ENCODE peak calls at places on chromosomes 16 and 17, in four cellular contexts. E is esophagus squamous epithelium, Q is fibroblast of lung, L is thoracic aorta. M is an unnamed sample.

GRCh38 chr16:14007460-14007859 is 63.7 kb upstream of the MRTFB start:
- DNase-seq in Q (peak; percentile 79), L (no peak), E (no peak), M (no peak)

GRCh38 chr16:22642689-22643088 is 132.0 kb downstream of the NPIPB5 start:
- DNase-seq in Q (no peak), E (no peak), L (no peak), M (no peak)

GRCh38 chr17:64443086-64443760 is 5.7 kb upstream of the MILR1 start:
- DNase-seq in L (no peak), E (no peak), Q (no peak), M (no peak)

GRCh38 chr16:31869511-31870201 is 4.0 kb upstream of the ZNF267 start:
- DNase-seq in Q (peak; percentile 80), L (no peak), E (no peak), M (no peak)

GRCh38 chr16:83552193-83552592 is 255.6 kb upstream of the HSBP1 start:
- DNase-seq in Q (peak; percentile 62), L (no peak), E (no peak), M (no peak)

GRCh38 chr16:12800751-12801308 is 2.9 kb downstream of the CPPED1 start:
- DNase-seq in E (no peak), Q (no peak), L (no peak), M (no peak)

GRCh38 chr17:59037960-59038359 is 68.7 kb downstream of the TRIM37 start:
- DNase-seq in E (no peak), Q (no peak), L (no peak), M (no peak)

GRCh38 chr16:78553268-78554044 is 454.0 kb downstream of the WWOX start:
- DNase-seq in L (no peak), E (no peak), Q (no peak), M (no peak)

GRCh38 chr17:77433385-77434135 is 292.8 kb downstream of the SEC14L1 start:
- DNase-seq in L (no peak), Q (peak; percentile 61), E (no peak), M (no peak)

GRCh38 chr16:35908152-35908551 is 2448.7 kb downstream of the TP53TG3F start:
- DNase-seq in L (no peak), E (no peak), Q (no peak), M (peak; percentile 37)

GRCh38 chr17:28720247-28720996 is 637 bp downstream of the RPL23A start:
- DNase-seq in L (no peak), Q (no peak), E (no peak), M (no peak)

GRCh38 chr16:15631730-15632409 is 11.1 kb downstream of the MARF1 start:
- DNase-seq in L (no peak), Q (no peak), E (no peak), M (no peak)

GRCh38 chr17:79979841-79980215 is 55.8 kb downstream of the TBC1D16 start:
- DNase-seq in Q (no peak), E (no peak), L (no peak), M (no peak)

GRCh38 chr16:9134739-9135138 is 43.3 kb downstream of the HAPSTR1 start:
- DNase-seq in L (no peak), E (no peak), Q (peak; percentile 29), M (no peak)

GRCh38 chr16:66481081-66481942 is 54.2 kb downstream of the BEAN1 start:
- DNase-seq in Q (no peak), L (no peak), E (no peak), M (no peak)

GRCh38 chr17:28746611-28747045 is 2.8 kb downstream of the TRAF4 start:
- DNase-seq in L (no peak), E (no peak), Q (no peak), M (no peak)

GRCh38 chr16:67430504-67431076 is 331 bp upstream of the HSD11B2 start:
- DNase-seq in Q (no peak), E (no peak), L (no peak), M (no peak)

GRCh38 chr17:51014129-51014528 is 106.5 kb downstream of the SPAG9 start:
- DNase-seq in E (no peak), Q (no peak), L (no peak), M (no peak)

GRCh38 chr16:27313422-27314160 is at the start of gene IL4R:
- DNase-seq in L (peak; percentile 56), Q (peak; percentile 75), E (no peak), M (no peak)

GRCh38 chr16:66474750-66475199 is 47.7 kb downstream of the BEAN1 start:
- DNase-seq in Q (no peak), E (no peak), L (no peak), M (no peak)

GRCh38 chr17:57600092-57600491 is 145.0 kb downstream of the CCDC182 start:
- DNase-seq in E (no peak), Q (peak; percentile 17), L (no peak), M (no peak)

GRCh38 chr16:67666538-67667433 is at the start of the genes C16orf86 and ENKD1:
- DNase-seq in L (no peak), Q (peak; percentile 52), E (no peak), M (no peak)

GRCh38 chr17:35094902-35095301 is 24.8 kb downstream of the RAD51D start:
- DNase-seq in Q (peak; percentile 88), E (no peak), L (no peak), M (no peak)

GRCh38 chr17:218711-219110 is 37.3 kb upstream of the DOC2B start:
- DNase-seq in E (no peak), Q (no peak), L (no peak), M (no peak)

GRCh38 chr17:3798273-3799180 is 2.5 kb downstream of the ITGAE start:
- DNase-seq in E (no peak), L (no peak), Q (no peak), M (no peak)

GRCh38 chr17:16283705-16284104 is 66.7 kb downstream of the PIGL start:
- DNase-seq in Q (peak; percentile 89), E (no peak), L (no peak), M (no peak)

GRCh38 chr17:80834896-80835281 is 156.8 kb upstream of the CHMP6 start:
- DNase-seq in Q (no peak), E (no peak), L (no peak), M (no peak)

GRCh38 chr17:36629252-36629847 is 28.0 kb downstream of the MRM1 start:
- DNase-seq in L (peak; percentile 10), Q (peak; percentile 41), E (no peak), M (no peak)

GRCh38 chr16:22229881-22230280 is 23.8 kb downstream of the EEF2K start:
- DNase-seq in Q (no peak), E (no peak), L (no peak), M (no peak)

GRCh38 chr16:64736887-64737286 is 385.0 kb downstream of the CDH11 start:
- DNase-seq in L (peak; percentile 15), E (no peak), Q (no peak), M (no peak)

GRCh38 chr16:24315343-24315742 is 59.2 kb downstream of the CACNG3 start:
- DNase-seq in L (no peak), Q (no peak), E (no peak), M (no peak)

GRCh38 chr16:81616321-81617020 is 162.6 kb upstream of the PLCG2 start:
- DNase-seq in L (no peak), Q (peak; percentile 57), E (peak; percentile 16), M (no peak)

DNA sequence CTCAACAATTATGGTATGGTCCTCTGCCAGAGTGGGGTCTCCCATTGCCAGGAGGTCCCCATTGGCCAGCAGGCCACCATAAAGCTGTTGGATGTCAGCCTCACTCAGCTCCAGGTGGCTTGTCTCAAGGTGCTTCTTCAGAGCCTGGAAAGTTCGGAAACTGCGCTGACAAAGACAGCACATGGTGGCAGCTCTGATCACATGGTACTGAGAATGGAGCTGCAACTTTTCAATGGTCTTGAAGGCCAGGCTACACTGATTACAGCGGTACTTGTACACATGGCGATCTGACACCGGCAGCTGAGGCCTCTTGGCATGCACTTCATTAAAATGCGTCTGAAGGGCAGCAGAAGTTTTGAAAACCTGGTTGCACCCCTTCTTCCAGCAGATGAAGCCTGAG is 249.7 kb downstream of the ZFHX3 start:
- DNase-seq in L (no peak), E (no peak), Q (no peak), M (no peak)
- H3K36me3 ChIP-seq in L (peaks cover 62% of the 10 kb centered on the region), E (peaks cover 70% of the 10 kb centered on the region), Q (peaks cover 26% of the 10 kb centered on the region), M (no peaks in the 10 kb centered on the region)

DNA sequence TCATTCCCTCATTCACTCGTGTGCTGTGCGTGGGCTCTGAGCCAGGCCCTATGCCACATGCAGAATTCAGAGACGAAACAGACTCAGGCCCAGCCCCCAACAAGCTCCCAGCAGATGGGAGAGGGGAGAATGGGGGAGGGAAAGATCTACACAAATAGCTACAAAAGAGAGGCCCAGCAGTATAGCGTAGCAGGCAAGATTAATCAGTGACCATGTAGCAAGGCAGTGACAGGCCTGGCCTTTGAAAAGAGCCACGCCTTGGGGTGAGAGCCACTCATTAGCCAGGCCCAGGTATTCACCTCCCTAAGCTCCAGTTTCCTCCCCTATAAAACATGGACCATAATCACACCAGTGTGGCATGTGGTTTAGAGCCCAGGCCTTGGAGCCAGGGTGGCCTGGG is 16.4 kb upstream of the KRT19 start:
- DNase-seq in Q (no peak), E (no peak), L (no peak), M (no peak)
- H3K27me3 ChIP-seq in Q (no peaks in the 10 kb centered on the region), E (no peaks in the 10 kb centered on the region), L (no peaks in the 10 kb centered on the region), M (no peaks in the 10 kb centered on the region)

GRCh38 chr17:2068589-2069051 is 13.7 kb downstream of the HIC1 start:
- DNase-seq in L (no peak), Q (peak; percentile 92), E (no peak), M (no peak)
- H3K27ac ChIP-seq in L (no peak overlapping the region), Q (peak overlapping the region; percentile 85), E (peak overlapping the region; percentile 38), M (peak overlapping the region; percentile 95)

DNA sequence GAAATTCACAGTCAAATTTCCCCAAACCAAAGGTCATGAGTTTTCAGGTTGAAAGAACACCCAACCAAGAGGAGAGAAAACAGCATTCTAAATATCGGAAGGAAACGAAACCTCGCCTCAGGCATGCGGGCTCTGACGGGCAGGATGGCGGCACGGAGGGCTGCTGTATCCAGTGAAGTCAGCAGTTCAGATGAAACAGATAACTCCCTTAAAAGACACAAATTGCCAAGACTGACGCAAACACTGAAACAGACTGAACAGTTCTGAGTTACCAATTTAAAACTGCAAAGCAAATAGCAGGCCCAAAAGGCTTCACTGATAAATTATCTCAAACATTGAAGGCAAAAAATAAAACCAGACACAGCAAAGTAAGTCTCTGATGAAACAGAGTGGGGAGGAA is 20.6 kb upstream of the CDH15 start:
- DNase-seq in L (no peak), Q (no peak), E (no peak), M (no peak)
- H3K36me3 ChIP-seq in L (peaks cover 12% of the 10 kb centered on the region), Q (peaks cover 8% of the 10 kb centered on the region), E (peaks cover 53% of the 10 kb centered on the region), M (peaks cover 29% of the 10 kb centered on the region)

DNA sequence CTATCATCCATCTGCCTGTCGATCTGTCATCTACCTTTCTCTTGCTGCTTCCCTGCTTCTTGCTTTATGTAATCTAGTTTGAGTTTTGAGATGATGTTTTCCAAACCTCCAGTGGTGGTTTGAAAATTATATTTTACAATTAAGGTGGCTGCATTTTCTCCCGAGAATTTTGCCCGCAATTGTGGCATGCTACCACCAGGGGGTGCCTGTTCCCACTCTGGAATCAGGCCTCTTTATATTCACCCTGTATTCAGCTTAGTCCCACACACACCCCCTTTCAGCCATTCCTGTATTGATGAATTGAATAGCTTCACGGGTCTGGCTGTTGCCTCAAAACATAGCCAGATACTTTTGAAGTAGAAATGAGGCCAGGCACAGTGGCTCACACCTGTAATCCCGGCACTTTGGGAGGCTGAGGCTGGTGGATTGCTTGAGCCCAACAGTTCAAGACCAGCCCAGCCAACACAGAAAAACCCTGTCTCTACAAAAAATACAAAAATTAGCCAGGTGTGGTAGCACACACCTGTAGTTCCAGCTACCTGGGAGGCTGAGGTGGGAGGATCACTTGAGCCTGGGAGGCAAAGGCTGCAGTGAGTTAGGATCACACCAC is 3.2 kb downstream of the PRSS22 start:
- DNase-seq in L (no peak), Q (no peak), E (no peak), M (no peak)
- H3K27me3 ChIP-seq in L (no peaks in the 10 kb centered on the region), Q (no peaks in the 10 kb centered on the region), E (peaks cover 71% of the 10 kb centered on the region), M (no peaks in the 10 kb centered on the region)

M was measured in vagina.